ENCODE peak calls at places on chromosomes 16 and 17, in eight cellular contexts. U is mammary epithelial cell, N is endothelial cell, J is GM10248, P is ascending aorta, H is esophagus squamous epithelium, M is SK-N-SH, B is glutamatergic neuron. I is an unnamed sample.
A peak's percentile ranks its signal among the peaks of the same experiment; 100 is the strongest.

GRCh38 chr17:30414486-30414885 is 35.8 kb downstream of the CPD start:
- DNase-seq in U (no peak), N (no peak), J (no peak), P (no peak), H (no peak), M (no peak), B (no peak), I (no peak)

GRCh38 chr17:1989135-1989534 is 36.0 kb downstream of the RTN4RL1 start:
- DNase-seq in U (peak; percentile 94), N (no peak), J (no peak), P (peak; percentile 69), H (no peak), M (no peak), B (no peak), I (no peak)

GRCh38 chr16:52873997-52874500 is 178.6 kb downstream of the CHD9NB start:
- DNase-seq in U (no peak), N (no peak), J (no peak), P (no peak), H (no peak), M (no peak), B (no peak), I (no peak)

GRCh38 chr17:32461853-32462617 is 17.7 kb downstream of the PSMD11 start:
- DNase-seq in U (peak; percentile 62), N (peak; percentile 69), J (no peak), P (no peak), H (no peak), M (peak; percentile 52), B (peak; percentile 73), I (peak; percentile 74)

GRCh38 chr17:82931696-82932060 is 91.9 kb upstream of the ZNF750 start:
- DNase-seq in U (peak; percentile 81), N (no peak), J (no peak), P (peak; percentile 66), H (no peak), M (no peak), B (no peak), I (no peak)

GRCh38 chr16:30874244-30874820 is 19.5 kb downstream of the BCL7C start:
- DNase-seq in U (no peak), N (no peak), J (no peak), P (no peak), H (no peak), M (no peak), B (no peak), I (no peak)

GRCh38 chr16:56349086-56349415 is 76.3 kb downstream of the AMFR start:
- DNase-seq in U (no peak), N (no peak), J (no peak), P (no peak), H (no peak), M (no peak), B (no peak), I (no peak)

GRCh38 chr17:1742371-1743093 is at the start of gene SERPINF2:
- DNase-seq in U (no peak), N (no peak), J (no peak), P (no peak), H (no peak), M (no peak), B (no peak), I (no peak)

GRCh38 chr16:11706180-11706742 is 36.4 kb downstream of the TXNDC11 start:
- DNase-seq in U (no peak), N (no peak), J (no peak), P (no peak), H (no peak), M (no peak), B (no peak), I (no peak)

GRCh38 chr17:78174332-78174869 is 6.0 kb downstream of the SYNGR2 start:
- DNase-seq in U (peak; percentile 27), N (no peak), J (no peak), P (peak; percentile 93), H (no peak), M (no peak), B (no peak), I (no peak)

GRCh38 chr17:18203308-18203707 is 19.7 kb downstream of the ALKBH5 start:
- DNase-seq in U (no peak), N (no peak), J (no peak), P (no peak), H (no peak), M (no peak), B (no peak), I (no peak)

GRCh38 chr16:83840060-83840617 is 32.4 kb downstream of the HSBP1 start:
- DNase-seq in U (no peak), N (no peak), J (no peak), P (no peak), H (no peak), M (no peak), B (no peak), I (no peak)

GRCh38 chr16:82732461-82732860 is 105.7 kb downstream of the CDH13 start:
- DNase-seq in U (no peak), N (no peak), J (no peak), P (no peak), H (no peak), M (no peak), B (no peak), I (no peak)

GRCh38 chr16:88064011-88064888 is 113.0 kb downstream of the BANP start:
- DNase-seq in U (no peak), N (no peak), J (no peak), P (no peak), H (no peak), M (no peak), B (peak; percentile 4), I (no peak)

GRCh38 chr16:72092832-72093447 is 480 bp downstream of the TXNL4B start:
- DNase-seq in U (peak; percentile 70), N (peak; percentile 17), J (no peak), P (no peak), H (no peak), M (no peak), B (no peak), I (peak; percentile 23)

GRCh38 chr17:41455236-41455635 is 11.9 kb downstream of the KRT32 start:
- DNase-seq in U (peak; percentile 32), N (no peak), J (no peak), P (no peak), H (no peak), M (no peak), B (no peak), I (no peak)

GRCh38 chr17:48352630-48353029 is 77.4 kb downstream of the SKAP1 start:
- DNase-seq in U (peak; percentile 32), N (no peak), J (no peak), P (no peak), H (no peak), M (no peak), B (no peak), I (no peak)

GRCh38 chr17:74008196-74008595 is 195.3 kb upstream of the RPL38 start:
- DNase-seq in U (no peak), N (peak; percentile 16), J (no peak), P (no peak), H (no peak), M (peak; percentile 75), B (no peak), I (no peak)

GRCh38 chr17:68431661-68432071 is 25.6 kb downstream of the WIPI1 start:
- DNase-seq in U (no peak), N (peak; percentile 22), J (peak; percentile 30), P (no peak), H (no peak), M (peak; percentile 41), B (peak; percentile 34), I (peak; percentile 29)
- TF ChIP-seq CTCF in U (no peak), N (no peak), J (no peak), P (no peak), H (peak; percentile 58), M (peak; percentile 44), B (peak; percentile 27), I (peak; percentile 27)

GRCh38 chr17:56751145-56751743 is 82.5 kb downstream of the C17orf67 start:
- DNase-seq in U (no peak), N (peak; percentile 16), J (no peak), P (no peak), H (no peak), M (no peak), B (no peak), I (no peak)
- TF ChIP-seq CTCF in U (no peak), N (peak; percentile 33), J (no peak), P (no peak), H (no peak), M (peak; percentile 22), B (no peak), I (no peak)

DNA sequence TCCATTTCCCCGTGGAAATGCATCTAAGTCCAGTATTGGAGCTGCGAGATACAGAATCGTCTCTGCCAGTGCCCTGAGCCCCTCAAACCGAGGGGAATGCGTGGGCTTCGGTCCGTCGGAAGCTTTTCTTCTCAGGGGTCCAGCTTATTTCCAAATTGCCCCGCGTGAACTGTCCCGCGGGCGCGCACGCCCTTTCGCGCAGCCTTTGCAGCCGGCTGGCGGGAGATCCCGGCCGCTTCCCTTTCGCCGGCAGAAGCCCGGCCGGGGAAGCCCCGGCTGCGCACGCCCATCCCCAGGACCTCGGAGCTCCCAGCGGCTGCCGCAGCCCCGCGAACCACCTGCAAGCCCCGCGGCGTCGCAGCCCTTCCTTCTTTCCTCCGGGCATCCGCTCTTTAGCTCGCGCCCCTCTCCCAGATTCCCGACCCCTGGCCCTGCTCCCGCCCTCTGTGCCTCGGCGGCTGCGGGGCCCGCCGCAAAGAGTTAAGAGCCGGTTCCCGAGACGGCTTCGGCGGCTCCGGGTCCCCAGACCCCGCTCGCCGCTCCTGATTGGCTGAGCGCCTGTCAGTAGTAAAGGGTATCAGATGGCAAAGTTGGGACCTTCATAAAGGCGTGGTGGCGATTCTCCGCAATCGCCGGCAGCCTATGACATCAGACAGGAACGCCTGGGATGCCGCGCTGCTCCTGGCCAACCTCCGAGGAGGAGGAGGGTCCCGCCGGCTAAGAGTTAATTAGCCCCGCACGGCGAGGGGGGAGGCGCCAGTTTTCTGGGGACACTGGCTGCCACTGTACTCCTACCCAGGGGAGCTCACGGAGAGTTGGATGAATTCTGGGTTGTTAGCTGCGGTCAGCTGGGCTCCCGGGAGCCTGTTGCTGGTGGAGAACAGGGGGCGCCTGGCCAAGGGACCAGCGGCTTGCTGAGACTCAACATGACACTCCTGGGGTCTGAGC is at the start of gene MYOCD:
- DNase-seq in U (no peak), N (peak; percentile 56), J (peak; percentile 59), P (peak; percentile 88), H (no peak), M (peak; percentile 28), B (peak; percentile 70), I (peak; percentile 83)
- TF ChIP-seq CTCF in U (no peak), N (no peak), J (no peak), P (no peak), H (no peak), M (no peak), B (no peak), I (no peak)

DNA sequence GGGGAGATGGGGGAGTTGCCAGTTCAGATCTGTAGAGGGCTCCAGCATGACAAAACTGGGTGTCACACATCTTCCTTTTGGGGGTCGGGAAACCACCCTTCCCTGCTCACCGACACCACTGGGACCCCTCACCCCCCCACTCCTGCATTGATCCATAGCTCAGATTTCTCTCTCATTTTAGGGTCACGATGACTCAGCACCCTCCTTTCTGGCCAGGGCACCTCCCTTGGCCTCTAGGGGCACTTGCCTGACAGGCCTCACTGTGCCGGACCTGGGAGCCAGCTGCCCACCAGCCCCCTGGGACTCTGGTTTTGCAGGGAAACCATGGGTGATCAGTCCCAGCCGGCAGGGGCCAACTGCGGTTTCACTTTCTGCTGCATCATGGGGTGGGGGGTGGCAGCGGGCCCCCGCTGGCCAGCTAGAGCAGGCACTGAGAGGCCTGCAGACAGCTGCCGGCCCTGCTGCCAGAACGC is 239.4 kb downstream of the MRTFB start:
- DNase-seq in U (no peak), N (no peak), J (peak; percentile 70), P (no peak), H (no peak), M (peak; percentile 44), B (peak; percentile 37), I (no peak)
- TF ChIP-seq CTCF in U (no peak), N (no peak), J (peak; percentile 17), P (no peak), H (no peak), M (no peak), B (no peak), I (no peak)

I was measured in nephron progenitor cell.